ENCODE peak calls at places on chromosomes 7 and 10, in seven cellular contexts. A is AG09309, G is NCI-H1417 treated with DMSO at 0.1 percent for 48 hours, X is activated T-cell treated with anti-CD3 and anti-CD28 coated beads for 4 hours, S is NB4, B is fibroblast of lung, N is RWPE1. V is an unnamed sample.

GRCh38 chr7:29360633-29361625 is 166.4 kb downstream of the CHN2 start:
- DNase-seq in S (no peak), A (no peak), G (no peak), B (no peak), X (no peak), N (no peak), V (no peak)

GRCh38 chr7:6306471-6306870 is 34.0 kb upstream of the CYTH3 start:
- DNase-seq in A (no peak), S (no peak), X (no peak), G (no peak), N (peak; percentile 78), B (peak; percentile 39), V (no peak)

GRCh38 chr7:84183741-84184140 is 10.8 kb downstream of the SEMA3A start:
- DNase-seq in B (no peak), X (no peak), S (no peak), A (no peak), G (no peak), N (no peak), V (no peak)

GRCh38 chr7:155322530-155322929 is 24.9 kb downstream of the INSIG1 start:
- DNase-seq in X (no peak), N (no peak), G (no peak), S (no peak), A (no peak), B (no peak), V (no peak)

GRCh38 chr10:110224992-110225391 is 17.6 kb downstream of the MXI1 start:
- DNase-seq in N (no peak), B (no peak), S (no peak), G (no peak), X (no peak), A (no peak), V (peak; percentile 45)

GRCh38 chr10:129972145-129972965 is 8.3 kb upstream of the EBF3 start:
- DNase-seq in S (peak; percentile 38), A (no peak), N (no peak), B (no peak), G (no peak), X (no peak), V (no peak)

GRCh38 chr7:11833431-11833830 is 1.4 kb upstream of the THSD7A start:
- DNase-seq in X (no peak), A (no peak), N (no peak), B (no peak), G (no peak), S (peak; percentile 83), V (no peak)

GRCh38 chr7:41693150-41693997 is 9.5 kb downstream of the INHBA start:
- DNase-seq in N (no peak), A (no peak), G (no peak), X (no peak), S (peak; percentile 42), B (peak; percentile 66), V (no peak)

GRCh38 chr7:100583132-100584045 is 2.5 kb downstream of the LRCH4 start:
- DNase-seq in S (peak; percentile 100), X (peak; percentile 38), B (peak; percentile 72), A (no peak), N (no peak), G (no peak), V (peak; percentile 66)

GRCh38 chr7:136146925-136147324 is 169.8 kb upstream of the MTPN start:
- DNase-seq in N (no peak), S (no peak), A (no peak), X (no peak), B (no peak), G (no peak), V (no peak)

GRCh38 chr10:93199221-93199681 is 125.6 kb downstream of the CYP26A1 start:
- DNase-seq in A (no peak), B (peak; percentile 54), N (no peak), X (no peak), S (peak; percentile 74), G (no peak), V (peak; percentile 87)

GRCh38 chr7:36153571-36154097 is 580 bp downstream of the EEPD1 start:
- DNase-seq in G (no peak), N (no peak), A (no peak), X (no peak), S (no peak), B (no peak), V (peak; percentile 74)

GRCh38 chr10:127151981-127152699 is 44.3 kb downstream of the INSYN2A start:
- DNase-seq in A (no peak), X (no peak), G (no peak), N (peak; percentile 57), S (no peak), B (peak; percentile 82), V (no peak)

GRCh38 chr7:105245398-105246099 is 143.2 kb downstream of the SRPK2 start:
- DNase-seq in X (no peak), A (no peak), B (peak; percentile 9), S (no peak), N (no peak), G (peak; percentile 53), V (no peak)

GRCh38 chr10:78755075-78755695 is 313.6 kb upstream of the ZMIZ1 start:
- DNase-seq in B (no peak), A (no peak), N (no peak), G (no peak), X (no peak), S (no peak), V (no peak)

GRCh38 chr10:132326925-132327324 is 5.1 kb upstream of the LRRC27 start:
- DNase-seq in G (no peak), X (peak; percentile 42), B (no peak), S (no peak), A (no peak), N (no peak), V (no peak)

GRCh38 chr7:8637322-8637721 is 203.9 kb downstream of the NXPH1 start:
- DNase-seq in N (no peak), B (no peak), A (no peak), S (no peak), G (peak; percentile 69), X (no peak), V (no peak)

GRCh38 chr7:55133630-55134392 is 115.0 kb downstream of the EGFR start:
- DNase-seq in N (peak; percentile 80), X (no peak), G (no peak), S (no peak), B (peak; percentile 97), A (peak; percentile 94), V (no peak)

GRCh38 chr10:98394855-98395440 is 20.0 kb downstream of the PYROXD2 start:
- DNase-seq in S (peak; percentile 23), G (no peak), X (no peak), B (no peak), A (no peak), N (no peak), V (no peak)

GRCh38 chr10:67697646-67698245 is 1.8 kb upstream of the CTNNA3 start:
- DNase-seq in S (peak; percentile 54), G (peak; percentile 27), X (peak; percentile 3), A (peak; percentile 14), N (peak; percentile 59), B (peak; percentile 71), V (peak; percentile 39)

GRCh38 chr10:103307594-103307993 is 30.7 kb downstream of the INA start:
- DNase-seq in A (no peak), S (no peak), B (no peak), N (no peak), G (no peak), X (no peak), V (no peak)

GRCh38 chr7:130294314-130294713 is 1.4 kb downstream of the CPA4 start:
- DNase-seq in G (no peak), X (no peak), S (peak; percentile 43), B (peak; percentile 40), N (peak; percentile 52), A (no peak), V (no peak)

GRCh38 chr7:156651472-156651871 is 10.9 kb downstream of the RNF32 start:
- DNase-seq in B (no peak), X (no peak), N (no peak), S (no peak), A (no peak), G (no peak), V (no peak)

GRCh38 chr7:79341902-79342301 is 111.6 kb downstream of the MAGI2 start:
- DNase-seq in B (no peak), X (no peak), G (no peak), A (no peak), N (no peak), S (no peak), V (no peak)

GRCh38 chr7:99010281-99010680 is 131.9 kb downstream of the TRRAP start:
- DNase-seq in A (no peak), X (no peak), N (no peak), B (peak; percentile 47), S (no peak), G (no peak), V (no peak)

GRCh38 chr7:50613473-50613872 is 48.3 kb upstream of the DDC start:
- DNase-seq in N (no peak), B (no peak), X (no peak), A (no peak), G (no peak), S (no peak), V (no peak)

GRCh38 chr10:49605177-49605938 is 4.8 kb upstream of the SLC18A3 start:
- DNase-seq in G (no peak), A (no peak), N (no peak), S (no peak), B (no peak), X (no peak), V (no peak)

GRCh38 chr7:150942591-150943452 is 35.3 kb downstream of the KCNH2 start:
- DNase-seq in N (no peak), B (no peak), S (no peak), A (no peak), G (no peak), X (no peak), V (no peak)

GRCh38 chr10:36677170-36677768 is 448.1 kb upstream of the ANKRD30A start:
- DNase-seq in B (peak; percentile 18), N (no peak), A (peak; percentile 44), G (no peak), S (no peak), X (no peak), V (no peak)

GRCh38 chr10:5817322-5818047 is 4.3 kb upstream of the GDI2 start:
- DNase-seq in A (no peak), G (no peak), B (no peak), N (no peak), S (no peak), X (no peak), V (no peak)

GRCh38 chr10:59033622-59034021 is 142.8 kb upstream of the PHYHIPL start:
- DNase-seq in A (no peak), S (no peak), G (no peak), X (no peak), B (no peak), N (no peak), V (no peak)

GRCh38 chr7:1954366-1955004 is 278.3 kb downstream of the MAD1L1 start:
- DNase-seq in A (no peak), S (no peak), X (no peak), B (no peak), G (no peak), N (no peak), V (peak; percentile 29)

GRCh38 chr7:137873524-137873923 is 26.8 kb upstream of the DGKI start:
- DNase-seq in A (peak; percentile 87), S (no peak), X (no peak), N (no peak), G (no peak), B (no peak), V (no peak)